ENCODE peak calls at places on chromosomes 13 and 19, in seven cellular contexts. Z is cardiac muscle cell, V is cardiac fibroblast, Q is fibroblast of the aortic adventitia, P is left ventricle myocardium inferior, I is tibial nerve, L is brain microvascular endothelial cell. X is an unnamed sample.

GRCh38 chr13:22369840-22370239 is 699.0 kb downstream of the FGF9 start:
- DNase-seq in L (no peak), V (no peak), P (no peak), Z (no peak), I (no peak), Q (no peak), X (no peak)

GRCh38 chr19:44960906-44961734 is 5.9 kb downstream of the CLPTM1 start:
- DNase-seq in I (no peak), P (no peak), V (no peak), Z (no peak), Q (no peak), L (no peak), X (no peak)

GRCh38 chr13:51282322-51282721 is 57.2 kb upstream of the SERPINE3 start:
- DNase-seq in Z (no peak), P (peak), Q (no peak), I (no peak), L (no peak), V (no peak), X (no peak)

GRCh38 chr19:3804429-3804828 is 18.2 kb upstream of the MATK start:
- DNase-seq in P (no peak), I (no peak), Z (no peak), V (no peak), Q (no peak), L (no peak), X (no peak)

GRCh38 chr19:6700586-6701316 is 19.7 kb downstream of the C3 start:
- DNase-seq in V (no peak), P (no peak), L (no peak), I (no peak), Z (no peak), Q (no peak), X (no peak)

GRCh38 chr13:95059306-95059705 is 241.9 kb downstream of the ABCC4 start:
- DNase-seq in I (no peak), P (no peak), V (no peak), L (no peak), Q (no peak), Z (no peak), X (no peak)

GRCh38 chr19:10749435-10750384 is 31.8 kb downstream of the DNM2 start:
- DNase-seq in Z (no peak), I (no peak), Q (no peak), L (no peak), V (no peak), P (no peak), X (no peak)

GRCh38 chr19:50380767-50381166 is 3.4 kb upstream of the POLD1 start:
- DNase-seq in Z (no peak), Q (no peak), L (no peak), V (no peak), I (no peak), P (no peak), X (no peak)

GRCh38 chr19:29880498-29881081 is 61.4 kb upstream of the URI1 start:
- DNase-seq in P (no peak), Z (no peak), L (no peak), V (no peak), I (no peak), Q (no peak), X (no peak)

GRCh38 chr13:36163809-36164308 is 32.7 kb upstream of the DCLK1 start:
- DNase-seq in V (peak), L (peak), I (peak), Q (peak), Z (peak), P (peak), X (peak)

GRCh38 chr13:19264711-19265110 is 83.1 kb upstream of the TUBA3C start:
- DNase-seq in L (no peak), I (no peak), Z (no peak), Q (no peak), P (no peak), V (no peak), X (no peak)

GRCh38 chr13:27024781-27025492 is 146.7 kb downstream of the USP12 start:
- DNase-seq in I (no peak), V (no peak), L (no peak), P (no peak), Q (no peak), Z (no peak), X (no peak)

GRCh38 chr19:40242480-40242879 is 16.0 kb upstream of the CCNP start:
- DNase-seq in V (no peak), Q (no peak), L (no peak), P (no peak), I (no peak), Z (no peak), X (no peak)

GRCh38 chr13:96141032-96141431 is 51.1 kb downstream of the HS6ST3 start:
- DNase-seq in L (no peak), P (no peak), Q (peak), I (no peak), Z (peak), V (peak), X (peak)

GRCh38 chr19:18349524-18350128 is 9.2 kb downstream of the PGPEP1 start:
- DNase-seq in I (peak), Q (peak), L (peak), Z (peak), V (peak), P (no peak), X (peak)

GRCh38 chr19:10132848-10133350 is 13.2 kb upstream of the EIF3G start:
- DNase-seq in I (no peak), Q (no peak), V (no peak), P (no peak), Z (no peak), L (no peak), X (no peak)

GRCh38 chr13:24923305-24923640 is 159.3 kb downstream of the RNF17 start:
- DNase-seq in L (peak), P (no peak), I (peak), Z (peak), V (peak), Q (peak), X (no peak)

GRCh38 chr13:48411281-48412099 is 1.4 kb downstream of the LPAR6 start:
- DNase-seq in L (no peak), V (peak), Q (peak), Z (peak), P (no peak), I (no peak), X (no peak)

GRCh38 chr13:111394211-111394922 is 73.9 kb downstream of the TEX29 start:
- DNase-seq in L (no peak), Q (no peak), Z (no peak), I (no peak), V (no peak), P (no peak), X (no peak)

GRCh38 chr19:53657778-53658177 is 26.0 kb downstream of the DPRX start:
- DNase-seq in I (no peak), Z (no peak), P (no peak), L (no peak), Q (no peak), V (no peak), X (no peak)

GRCh38 chr13:35832551-35832950 is 298.6 kb downstream of the DCLK1 start:
- DNase-seq in Z (no peak), P (no peak), L (no peak), Q (peak), I (no peak), V (no peak), X (no peak)

GRCh38 chr13:57634829-57635165 is 3.3 kb downstream of the PCDH17 start:
- DNase-seq in P (no peak), Z (no peak), L (no peak), I (no peak), V (no peak), Q (no peak), X (no peak)

GRCh38 chr13:98419786-98420559 is 156.9 kb downstream of the STK24 start:
- DNase-seq in L (no peak), Q (no peak), P (no peak), I (no peak), Z (no peak), V (no peak), X (no peak)

GRCh38 chr13:97413694-97414093 is 20.3 kb upstream of the RAP2A start:
- DNase-seq in V (no peak), Z (no peak), I (no peak), P (no peak), L (no peak), Q (no peak), X (no peak)

GRCh38 chr19:3459322-3459881 is 20.9 kb downstream of the SMIM24 start:
- DNase-seq in Z (peak), V (peak), Q (peak), P (peak), L (peak), I (peak), X (no peak)

GRCh38 chr13:73018336-73018735 is 40.5 kb upstream of the KLF5 start:
- DNase-seq in V (peak), I (no peak), Z (no peak), P (no peak), Q (no peak), L (no peak), X (no peak)

GRCh38 chr19:5138606-5139594 is 170.0 kb downstream of the KDM4B start:
- DNase-seq in Q (no peak), Z (peak), L (peak), I (peak), V (peak), P (no peak), X (peak)
- H3K4me3 ChIP-seq in Q (no peak), Z (no peak), L (no peak), I (no peak), V (no peak), P (no peak), X (no peak)

GRCh38 chr13:31801088-31801487 is 61.8 kb downstream of the RXFP2 start:
- DNase-seq in V (no peak), Q (no peak), I (no peak), Z (no peak), P (no peak), L (no peak), X (no peak)

GRCh38 chr13:31798189-31798588 is 58.9 kb downstream of the RXFP2 start:
- DNase-seq in V (no peak), L (no peak), I (no peak), Z (no peak), Q (no peak), P (no peak), X (no peak)

GRCh38 chr13:31794452-31794851 is 55.1 kb downstream of the RXFP2 start:
- DNase-seq in Q (no peak), V (no peak), L (no peak), Z (peak), P (no peak), I (peak), X (no peak)

GRCh38 chr13:31793246-31793645 is 53.9 kb downstream of the RXFP2 start:
- DNase-seq in I (no peak), Q (peak), V (peak), P (no peak), L (no peak), Z (no peak), X (no peak)

GRCh38 chr13:31797154-31797775 is 57.9 kb downstream of the RXFP2 start:
- DNase-seq in Q (peak), Z (peak), I (peak), L (peak), V (peak), P (no peak), X (peak)
- TF ChIP-seq CTCF in Q (peak), Z (peak), I (peak), L (peak), V (peak), P (peak), X (peak)

GRCh38 chr19:1758231-1758577 is 4.9 kb downstream of the ONECUT3 start:
- DNase-seq in L (no peak), V (no peak), Q (no peak), I (no peak), Z (no peak), P (no peak), X (no peak)

GRCh38 chr19:1756264-1756663 is 3.0 kb downstream of the ONECUT3 start:
- DNase-seq in P (no peak), Z (no peak), L (no peak), I (no peak), Q (no peak), V (no peak), X (peak)

GRCh38 chr19:1758959-1759903 is 5.9 kb downstream of the ONECUT3 start:
- DNase-seq in I (no peak), P (no peak), V (no peak), L (no peak), Z (no peak), Q (no peak), X (no peak)

GRCh38 chr19:1756705-1757445 is 3.6 kb downstream of the ONECUT3 start:
- DNase-seq in Z (no peak), P (no peak), V (no peak), Q (no peak), L (no peak), I (no peak), X (no peak)

DNA sequence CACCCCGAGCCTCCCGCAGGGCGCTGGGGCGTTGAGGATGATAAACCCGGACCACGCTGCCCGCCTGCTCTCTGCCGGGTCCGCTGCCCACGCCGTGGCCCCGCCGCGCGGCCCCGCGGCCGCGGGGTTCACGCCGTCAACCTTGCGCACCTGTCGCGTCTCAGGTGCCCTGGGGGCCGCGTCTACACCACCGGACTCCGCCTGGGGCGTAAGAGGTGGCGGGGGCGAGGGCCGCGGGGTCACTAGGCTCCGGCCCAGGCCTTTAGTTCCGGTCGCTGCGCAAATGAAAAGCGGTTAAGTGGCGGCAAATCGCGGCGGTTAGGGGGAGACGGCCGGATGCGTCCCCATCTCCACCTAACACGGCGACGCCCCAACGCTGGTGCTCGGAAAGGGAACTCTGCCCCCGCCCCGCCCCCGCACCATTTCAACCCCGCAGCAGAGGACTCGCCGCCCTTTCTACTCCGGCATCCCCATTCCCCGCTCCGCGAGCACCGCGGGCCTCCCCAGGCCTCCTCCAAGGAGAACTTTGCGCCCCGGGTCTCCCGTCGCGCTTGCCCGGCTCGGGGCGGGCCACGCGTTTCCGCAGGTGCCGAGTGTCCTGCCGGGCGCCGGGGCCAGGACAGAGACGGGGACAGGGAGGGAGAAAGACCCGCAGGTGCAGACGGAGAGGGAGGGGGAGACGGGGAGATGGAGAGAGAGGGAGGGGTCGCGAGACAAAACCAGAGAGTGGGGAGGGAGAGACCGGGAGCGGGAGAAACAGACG is 4.3 kb downstream of the ONECUT3 start:
- DNase-seq in Z (no peak), L (no peak), Q (no peak), V (no peak), P (no peak), I (no peak), X (no peak)
- H3K4me3 ChIP-seq in Z (no peak), L (no peak), Q (no peak), V (no peak), P (no peak), I (no peak), X (no peak)

GRCh38 chr19:46404884-46405658 is 8.3 kb downstream of the CCDC8 start:
- DNase-seq in L (peak), V (no peak), P (no peak), Q (peak), I (no peak), Z (peak), X (peak)
- TF ChIP-seq CTCF in L (peak), V (no peak), P (peak), Q (peak), I (no peak), Z (peak), X (peak)

DNA sequence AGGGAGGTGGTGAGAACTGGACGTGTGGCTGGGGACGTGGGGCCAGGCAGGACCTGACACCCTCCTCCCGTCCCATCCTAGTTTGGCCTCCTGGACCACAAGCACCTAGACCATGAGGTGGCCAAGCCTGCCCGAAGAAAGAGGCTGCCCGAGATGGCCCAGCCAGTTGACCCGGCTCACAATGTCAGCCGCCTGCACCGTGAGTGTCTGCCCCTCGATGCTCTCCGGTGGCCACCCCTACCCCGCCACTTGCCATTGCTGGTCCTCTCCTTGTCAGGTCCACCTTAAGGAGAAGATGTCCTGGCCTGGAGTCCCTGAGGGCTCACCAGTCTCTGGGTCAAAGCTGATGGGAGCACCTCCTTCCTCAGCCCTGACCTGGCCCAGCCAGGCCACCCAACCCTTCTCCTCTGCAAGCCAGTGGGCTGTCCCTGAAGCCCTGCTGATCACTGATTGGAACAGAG is 2.2 kb downstream of the ANGPTL4 start:
- DNase-seq in I (no peak), L (no peak), V (no peak), P (no peak), Q (no peak), Z (peak), X (no peak)
- H3K4me3 ChIP-seq in I (no peak), L (peak), V (no peak), P (peak), Q (no peak), Z (no peak), X (no peak)